ENCODE peak calls at places on chromosome 18, in five cellular contexts. One of them, this sample, is unnamed.

GRCh38 chr18:56501896-56502295 is 136.5 kb downstream of the TXNL1 start:
- DNase-seq in Ammon's horn: no peak
- DNase-seq in naive B cell: no peak
- DNase-seq in dorsolateral prefrontal cortex: no peak
- DNase-seq in T-helper 9 cell: no peak
- DNase-seq in this sample: no peak

GRCh38 chr18:75199327-75199726 is 9.6 kb downstream of the PTGR3 start:
- DNase-seq in Ammon's horn: no peak
- DNase-seq in T-helper 9 cell: no peak
- DNase-seq in naive B cell: no peak
- DNase-seq in dorsolateral prefrontal cortex: no peak
- DNase-seq in this sample: no peak

GRCh38 chr18:26487437-26487836 is 60.9 kb downstream of the KCTD1 start:
- DNase-seq in Ammon's horn: no peak
- DNase-seq in dorsolateral prefrontal cortex: no peak
- DNase-seq in naive B cell: no peak
- DNase-seq in T-helper 9 cell: no peak
- DNase-seq in this sample: no peak

GRCh38 chr18:22132763-22133162 is 36.6 kb upstream of the GATA6 start:
- DNase-seq in naive B cell: no peak
- DNase-seq in Ammon's horn: no peak
- DNase-seq in dorsolateral prefrontal cortex: no peak
- DNase-seq in T-helper 9 cell: no peak
- DNase-seq in this sample: no peak

GRCh38 chr18:27667064-27667463 is 482.0 kb upstream of the CHST9 start:
- DNase-seq in naive B cell: no peak
- DNase-seq in dorsolateral prefrontal cortex: no peak
- DNase-seq in T-helper 9 cell: no peak
- DNase-seq in Ammon's horn: no peak
- DNase-seq in this sample: no peak

GRCh38 chr18:23106575-23106974 is 28.7 kb upstream of the CABLES1 start:
- DNase-seq in T-helper 9 cell: no peak
- DNase-seq in dorsolateral prefrontal cortex: no peak
- DNase-seq in Ammon's horn: no peak
- DNase-seq in naive B cell: no peak
- DNase-seq in this sample: no peak

GRCh38 chr18:59514193-59514592 is 155.1 kb upstream of the LMAN1 start:
- DNase-seq in naive B cell: no peak
- DNase-seq in T-helper 9 cell: no peak
- DNase-seq in dorsolateral prefrontal cortex: no peak
- DNase-seq in Ammon's horn: peak
- DNase-seq in this sample: no peak

GRCh38 chr18:22439447-22439846 is 21.7 kb upstream of the CTAGE1 start:
- DNase-seq in dorsolateral prefrontal cortex: no peak
- DNase-seq in naive B cell: no peak
- DNase-seq in T-helper 9 cell: no peak
- DNase-seq in Ammon's horn: no peak
- DNase-seq in this sample: no peak

GRCh38 chr18:53560546-53560945 is 663.9 kb downstream of the MBD2 start:
- DNase-seq in dorsolateral prefrontal cortex: no peak
- DNase-seq in naive B cell: no peak
- DNase-seq in T-helper 9 cell: no peak
- DNase-seq in Ammon's horn: no peak
- DNase-seq in this sample: no peak

GRCh38 chr18:50405582-50406271 is 30.9 kb downstream of the SKA1 start:
- DNase-seq in naive B cell: no peak
- DNase-seq in Ammon's horn: peak
- DNase-seq in dorsolateral prefrontal cortex: no peak
- DNase-seq in T-helper 9 cell: no peak
- DNase-seq in this sample: no peak

GRCh38 chr18:59697236-59697932 is at the start of gene CCBE1:
- DNase-seq in naive B cell: no peak
- DNase-seq in dorsolateral prefrontal cortex: no peak
- DNase-seq in T-helper 9 cell: peak
- DNase-seq in Ammon's horn: peak
- DNase-seq in this sample: no peak

GRCh38 chr18:49590608-49591007 is 28.8 kb downstream of the LIPG start:
- DNase-seq in naive B cell: no peak
- DNase-seq in dorsolateral prefrontal cortex: no peak
- DNase-seq in Ammon's horn: no peak
- DNase-seq in T-helper 9 cell: no peak
- DNase-seq in this sample: no peak

GRCh38 chr18:24727685-24728084 is 267.2 kb downstream of the HRH4 start:
- DNase-seq in T-helper 9 cell: no peak
- DNase-seq in Ammon's horn: no peak
- DNase-seq in naive B cell: no peak
- DNase-seq in dorsolateral prefrontal cortex: no peak
- DNase-seq in this sample: no peak

GRCh38 chr18:43422483-43422882 is 145.2 kb upstream of the SYT4 start:
- DNase-seq in T-helper 9 cell: no peak
- DNase-seq in Ammon's horn: peak
- DNase-seq in naive B cell: no peak
- DNase-seq in dorsolateral prefrontal cortex: no peak
- DNase-seq in this sample: no peak

GRCh38 chr18:49878567-49878966 is 65.2 kb upstream of the ACAA2 start:
- DNase-seq in dorsolateral prefrontal cortex: no peak
- DNase-seq in Ammon's horn: no peak
- DNase-seq in T-helper 9 cell: no peak
- DNase-seq in naive B cell: no peak
- DNase-seq in this sample: no peak

GRCh38 chr18:44637210-44638051 is 43.3 kb upstream of the SETBP1 start:
- DNase-seq in T-helper 9 cell: no peak
- DNase-seq in naive B cell: no peak
- DNase-seq in Ammon's horn: no peak
- DNase-seq in dorsolateral prefrontal cortex: no peak
- DNase-seq in this sample: no peak

GRCh38 chr18:38460657-38461056 is 895.1 kb upstream of the CELF4 start:
- DNase-seq in Ammon's horn: no peak
- DNase-seq in naive B cell: no peak
- DNase-seq in dorsolateral prefrontal cortex: no peak
- DNase-seq in T-helper 9 cell: no peak
- DNase-seq in this sample: no peak

GRCh38 chr18:37440206-37440605 is 125.4 kb downstream of the CELF4 start:
- DNase-seq in T-helper 9 cell: no peak
- DNase-seq in dorsolateral prefrontal cortex: no peak
- DNase-seq in Ammon's horn: no peak
- DNase-seq in naive B cell: no peak
- DNase-seq in this sample: no peak

GRCh38 chr18:67516432-67517223 is at the start of gene DSEL:
- DNase-seq in Ammon's horn: peak
- DNase-seq in dorsolateral prefrontal cortex: peak
- DNase-seq in naive B cell: peak
- DNase-seq in T-helper 9 cell: peak
- DNase-seq in this sample: peak

GRCh38 chr18:7696846-7697245 is 129.7 kb downstream of the PTPRM start:
- DNase-seq in T-helper 9 cell: no peak
- DNase-seq in Ammon's horn: no peak
- DNase-seq in naive B cell: no peak
- DNase-seq in dorsolateral prefrontal cortex: no peak
- DNase-seq in this sample: no peak

GRCh38 chr18:48867978-48868377 is 82.8 kb downstream of the SMAD7 start:
- DNase-seq in naive B cell: no peak
- DNase-seq in Ammon's horn: no peak
- DNase-seq in dorsolateral prefrontal cortex: no peak
- DNase-seq in T-helper 9 cell: no peak
- DNase-seq in this sample: no peak

GRCh38 chr18:63879684-63880083 is 7.8 kb upstream of the SERPINB2 start:
- DNase-seq in dorsolateral prefrontal cortex: no peak
- DNase-seq in T-helper 9 cell: no peak
- DNase-seq in naive B cell: no peak
- DNase-seq in Ammon's horn: no peak
- DNase-seq in this sample: no peak

GRCh38 chr18:80197490-80197889 is 49.8 kb downstream of the PARD6G start:
- DNase-seq in naive B cell: no peak
- DNase-seq in T-helper 9 cell: no peak
- DNase-seq in Ammon's horn: no peak
- DNase-seq in dorsolateral prefrontal cortex: no peak
- DNase-seq in this sample: no peak

GRCh38 chr18:23356915-23357421 is 96.1 kb upstream of the RIOK3 start:
- DNase-seq in dorsolateral prefrontal cortex: no peak
- DNase-seq in Ammon's horn: no peak
- DNase-seq in naive B cell: no peak
- DNase-seq in T-helper 9 cell: no peak
- DNase-seq in this sample: no peak

GRCh38 chr18:54608008-54608642 is 17.1 kb downstream of the DYNAP start:
- DNase-seq in naive B cell: no peak
- DNase-seq in T-helper 9 cell: no peak
- DNase-seq in Ammon's horn: no peak
- DNase-seq in dorsolateral prefrontal cortex: no peak
- DNase-seq in this sample: no peak

GRCh38 chr18:22195052-22195451 is 25.7 kb downstream of the GATA6 start:
- DNase-seq in T-helper 9 cell: no peak
- DNase-seq in naive B cell: no peak
- DNase-seq in Ammon's horn: no peak
- DNase-seq in dorsolateral prefrontal cortex: no peak
- DNase-seq in this sample: no peak

GRCh38 chr18:61765097-61765496 is 127.7 kb downstream of the RNF152 start:
- DNase-seq in Ammon's horn: no peak
- DNase-seq in T-helper 9 cell: no peak
- DNase-seq in dorsolateral prefrontal cortex: no peak
- DNase-seq in naive B cell: no peak
- DNase-seq in this sample: no peak

GRCh38 chr18:9838144-9838877 is 47.5 kb upstream of the TXNDC2 start:
- DNase-seq in dorsolateral prefrontal cortex: no peak
- DNase-seq in naive B cell: no peak
- DNase-seq in Ammon's horn: no peak
- DNase-seq in T-helper 9 cell: no peak
- DNase-seq in this sample: no peak

GRCh38 chr18:50644807-50645206 is 84.9 kb downstream of the MAPK4 start:
- DNase-seq in naive B cell: no peak
- DNase-seq in T-helper 9 cell: no peak
- DNase-seq in Ammon's horn: no peak
- DNase-seq in dorsolateral prefrontal cortex: no peak
- DNase-seq in this sample: no peak

This sample was measured in putamen.